ENCODE peak calls at places on chromosomes 4 and X, in five cellular contexts. C is thoracic aorta, F is progenitor cell of endocrine pancreas, H is cardiac fibroblast, Y is OCI-LY7. S is an unnamed sample.

GRCh38 chrX:10634681-10635161 is 14.3 kb upstream of the MID1 start:
- DNase-seq in C (no peak), F (no peak), H (peak; percentile 89), Y (no peak), S (peak; percentile 69)

GRCh38 chr4:102754044-102754443 is 6.7 kb downstream of the MANBA start:
- DNase-seq in C (no peak), F (no peak), H (peak; percentile 22), Y (no peak), S (no peak)

GRCh38 chr4:29983890-29984289 is 736.3 kb upstream of the PCDH7 start:
- DNase-seq in C (no peak), F (no peak), H (no peak), Y (no peak), S (no peak)

GRCh38 chrX:65821721-65822496 is 154.5 kb downstream of the MSN start:
- DNase-seq in C (no peak), F (no peak), H (no peak), Y (no peak), S (no peak)

GRCh38 chr4:111631157-111631999 is 513.9 kb upstream of the FAM241A start:
- DNase-seq in C (no peak), F (no peak), H (peak; percentile 44), Y (peak; percentile 6), S (no peak)

GRCh38 chr4:7799723-7800122 is 139.9 kb downstream of the AFAP1 start:
- DNase-seq in C (no peak), F (no peak), H (no peak), Y (no peak), S (no peak)

GRCh38 chr4:25795566-25796454 is 67.0 kb downstream of the SEL1L3 start:
- DNase-seq in C (no peak), F (no peak), H (peak; percentile 83), Y (no peak), S (peak; percentile 35)

GRCh38 chr4:6177587-6178197 is 22.7 kb downstream of the JAKMIP1 start:
- DNase-seq in C (no peak), F (no peak), H (no peak), Y (peak; percentile 78), S (no peak)

GRCh38 chr4:1300466-1301455 is 11.1 kb downstream of the MAEA start:
- DNase-seq in C (no peak), F (no peak), H (peak; percentile 78), Y (no peak), S (no peak)

GRCh38 chr4:19971829-19972228 is 279.9 kb upstream of the SLIT2 start:
- DNase-seq in C (no peak), F (no peak), H (peak; percentile 60), Y (no peak), S (no peak)

GRCh38 chrX:73916931-73917657 is 354.1 kb downstream of the CHIC1 start:
- DNase-seq in C (no peak), F (no peak), H (peak; percentile 94), Y (no peak), S (peak; percentile 82)

GRCh38 chr4:7132249-7132648 is 60.1 kb upstream of the SORCS2 start:
- DNase-seq in C (no peak), F (no peak), H (no peak), Y (no peak), S (no peak)

DNA sequence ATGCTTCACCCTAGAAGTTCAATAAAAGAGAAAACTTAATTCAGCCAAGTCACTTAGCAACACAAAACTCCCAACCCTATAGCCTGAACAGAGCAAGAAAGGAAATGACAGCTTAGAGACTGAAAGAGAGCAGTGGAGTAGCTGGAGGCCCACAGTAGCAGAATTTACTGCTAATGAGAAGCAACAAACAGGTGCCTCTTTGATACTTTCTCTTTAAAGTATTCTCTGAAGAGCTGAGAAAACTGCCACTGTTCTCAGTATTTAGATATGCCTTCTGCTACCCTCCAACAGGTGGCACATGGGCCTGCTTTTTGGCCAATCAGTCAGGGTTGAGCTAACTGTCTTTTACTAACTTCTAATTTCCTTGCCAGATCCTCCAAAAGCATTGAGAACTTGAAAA is 240.0 kb downstream of the GPC3 start:
- DNase-seq in C (no peak), F (no peak), H (no peak), Y (no peak), S (no peak)
- TF ChIP-seq CTCF in C (no peak), F (peak; percentile 6), H (no peak), Y (no peak), S (no peak)

DNA sequence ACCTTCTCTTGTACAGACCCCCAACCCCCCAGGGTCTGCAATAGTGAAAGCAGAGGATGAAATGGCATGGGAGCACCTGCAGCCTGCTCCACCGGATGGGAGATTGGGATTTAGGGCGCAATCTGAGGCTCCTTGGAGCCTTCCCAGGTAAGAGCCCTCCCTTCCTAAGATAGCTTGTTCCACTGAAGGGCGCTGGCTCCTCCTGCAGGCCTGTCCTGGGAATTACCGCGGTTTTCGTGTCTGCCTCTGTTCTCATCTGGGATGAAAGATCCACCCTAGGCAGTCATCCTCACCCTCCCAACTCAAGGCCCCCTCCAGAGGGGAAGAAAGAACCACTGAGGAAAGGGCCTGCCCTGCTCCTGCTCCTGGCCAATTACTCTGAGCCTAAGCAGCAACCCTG is 547.6 kb downstream of the SMARCA1 start:
- DNase-seq in C (no peak), F (peak; percentile 61), H (peak; percentile 3), Y (peak; percentile 11), S (no peak)
- TF ChIP-seq CTCF in C (no peak), F (peak; percentile 85), H (peak; percentile 9), Y (peak; percentile 69), S (peak; percentile 63)

GRCh38 chr4:184805462-184806245 is 20.1 kb downstream of the ACSL1 start:
- DNase-seq in C (no peak), F (no peak), H (no peak), Y (no peak), S (no peak)
- TF ChIP-seq CTCF in C (no peak), F (no peak), H (no peak), Y (no peak), S (no peak)

GRCh38 chr4:23853986-23854385 is 35.9 kb downstream of the PPARGC1A start:
- DNase-seq in C (no peak), F (no peak), H (no peak), Y (no peak), S (no peak)

GRCh38 chr4:23855912-23856605 is 33.8 kb downstream of the PPARGC1A start:
- DNase-seq in C (no peak), F (no peak), H (peak; percentile 31), Y (no peak), S (peak; percentile 53)

GRCh38 chr4:23856630-23857029 is 33.2 kb downstream of the PPARGC1A start:
- DNase-seq in C (no peak), F (no peak), H (no peak), Y (no peak), S (no peak)

GRCh38 chr4:23861897-23862296 is 27.9 kb downstream of the PPARGC1A start:
- DNase-seq in C (no peak), F (no peak), H (no peak), Y (no peak), S (no peak)

GRCh38 chr4:23857353-23857752 is 32.5 kb downstream of the PPARGC1A start:
- DNase-seq in C (no peak), F (no peak), H (peak; percentile 31), Y (no peak), S (no peak)
- TF ChIP-seq CTCF in C (no peak), F (no peak), H (no peak), Y (no peak), S (peak; percentile 37)

DNA sequence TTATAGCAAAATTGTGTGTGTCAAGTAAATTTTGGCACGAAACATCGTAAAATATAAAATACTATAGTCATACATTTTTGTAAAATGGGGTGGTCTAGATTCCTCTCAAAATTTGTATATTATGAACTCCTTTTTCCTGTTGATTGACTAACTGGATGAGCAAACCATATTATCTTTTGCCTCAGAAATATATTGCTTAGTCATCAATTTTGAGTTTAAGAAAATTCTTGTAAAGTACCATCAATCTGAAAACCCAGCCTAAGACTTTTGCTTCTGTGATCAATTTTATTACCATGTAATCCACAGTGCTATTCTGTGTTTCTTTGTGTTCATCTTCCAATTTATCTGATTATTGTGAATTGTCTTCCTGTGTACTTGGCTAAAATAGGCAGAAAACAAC is 98.0 kb upstream of the PCDH18 start:
- DNase-seq in C (no peak), F (no peak), H (no peak), Y (no peak), S (no peak)
- TF ChIP-seq CTCF in C (no peak), F (no peak), H (no peak), Y (no peak), S (no peak)

GRCh38 chr4:54165438-54165837 is 63.7 kb upstream of the PDGFRA start:
- DNase-seq in C (no peak), F (no peak), H (peak; percentile 96), Y (no peak), S (peak; percentile 94)
- TF ChIP-seq CTCF in C (no peak), F (no peak), H (peak; percentile 21), Y (no peak), S (no peak)